ENCODE peak calls at places on chromosomes 7 and 10, in six cellular contexts. One of them, this sample, is unnamed.

GRCh38 chr10:92238062-92238585 is 52.8 kb downstream of the CPEB3 start:
- DNase-seq in K562: no peak
- DNase-seq in GM23338: no peak
- DNase-seq in HepG2: no peak
- DNase-seq in H1: no peak
- DNase-seq in GM12878: no peak
- DNase-seq in this sample: no peak

GRCh38 chr7:156177396-156178055 is 365.3 kb upstream of the SHH start:
- DNase-seq in K562: no peak
- DNase-seq in GM23338: no peak
- DNase-seq in HepG2: no peak
- DNase-seq in H1: no peak
- DNase-seq in GM12878: no peak
- DNase-seq in this sample: no peak

GRCh38 chr7:534959-535358 is 15.3 kb upstream of the PDGFA start:
- DNase-seq in K562: no peak
- DNase-seq in GM23338: no peak
- DNase-seq in HepG2: no peak
- DNase-seq in H1: no peak
- DNase-seq in GM12878: no peak
- DNase-seq in this sample: no peak

GRCh38 chr10:122159159-122159970 is 111.7 kb upstream of the BTBD16 start:
- DNase-seq in K562: no peak
- DNase-seq in GM23338: peak
- DNase-seq in HepG2: no peak
- DNase-seq in H1: no peak
- DNase-seq in GM12878: no peak
- DNase-seq in this sample: no peak

GRCh38 chr7:138097064-138097741 is 20.9 kb downstream of the AKR1D1 start:
- DNase-seq in K562: peak
- DNase-seq in GM23338: peak
- DNase-seq in HepG2: peak
- DNase-seq in H1: no peak
- DNase-seq in GM12878: no peak
- DNase-seq in this sample: peak

GRCh38 chr7:55477781-55478374 is 94.4 kb downstream of the VOPP1 start:
- DNase-seq in K562: no peak
- DNase-seq in GM23338: peak
- DNase-seq in HepG2: no peak
- DNase-seq in H1: no peak
- DNase-seq in GM12878: no peak
- DNase-seq in this sample: no peak

GRCh38 chr10:102159051-102159597 is 6.9 kb downstream of the NOLC1 start:
- DNase-seq in K562: no peak
- DNase-seq in GM23338: no peak
- DNase-seq in HepG2: no peak
- DNase-seq in H1: no peak
- DNase-seq in GM12878: no peak
- DNase-seq in this sample: no peak

GRCh38 chr10:129057856-129058663 is 409.0 kb upstream of the MGMT start:
- DNase-seq in K562: no peak
- DNase-seq in GM23338: no peak
- DNase-seq in HepG2: no peak
- DNase-seq in H1: no peak
- DNase-seq in GM12878: peak
- DNase-seq in this sample: no peak

GRCh38 chr10:13717936-13718772 is 131.4 kb downstream of the PRPF18 start:
- DNase-seq in K562: no peak
- DNase-seq in GM23338: no peak
- DNase-seq in HepG2: peak
- DNase-seq in H1: no peak
- DNase-seq in GM12878: no peak
- DNase-seq in this sample: peak

GRCh38 chr7:216360-217300 is 24.3 kb downstream of the FAM20C start:
- DNase-seq in K562: no peak
- DNase-seq in GM23338: no peak
- DNase-seq in HepG2: no peak
- DNase-seq in H1: no peak
- DNase-seq in GM12878: no peak
- DNase-seq in this sample: no peak

GRCh38 chr10:32952541-32953276 is 5.3 kb downstream of the ITGB1 start:
- DNase-seq in K562: no peak
- DNase-seq in GM23338: no peak
- DNase-seq in HepG2: no peak
- DNase-seq in H1: no peak
- DNase-seq in GM12878: no peak
- DNase-seq in this sample: no peak

GRCh38 chr7:42843209-42843800 is 68.6 kb downstream of the C7orf25 start:
- DNase-seq in K562: peak
- DNase-seq in GM23338: peak
- DNase-seq in HepG2: peak
- DNase-seq in H1: no peak
- DNase-seq in GM12878: no peak
- DNase-seq in this sample: peak

GRCh38 chr10:6305762-6306321 is 103.1 kb downstream of the PFKFB3 start:
- DNase-seq in K562: no peak
- DNase-seq in GM23338: no peak
- DNase-seq in HepG2: no peak
- DNase-seq in H1: no peak
- DNase-seq in GM12878: no peak
- DNase-seq in this sample: no peak

GRCh38 chr7:152761116-152761748 is 1.7 kb downstream of the ACTR3B start:
- DNase-seq in K562: peak
- DNase-seq in GM23338: no peak
- DNase-seq in HepG2: no peak
- DNase-seq in H1: no peak
- DNase-seq in GM12878: no peak
- DNase-seq in this sample: no peak

GRCh38 chr7:130959743-130960207 is 225.8 kb upstream of the KLF14 start:
- DNase-seq in K562: peak
- DNase-seq in GM23338: peak
- DNase-seq in HepG2: peak
- DNase-seq in H1: no peak
- DNase-seq in GM12878: no peak
- DNase-seq in this sample: peak

GRCh38 chr7:141097430-141097829 is 23.6 kb downstream of the TMEM178B start:
- DNase-seq in K562: peak
- DNase-seq in GM23338: peak
- DNase-seq in HepG2: no peak
- DNase-seq in H1: no peak
- DNase-seq in GM12878: no peak
- DNase-seq in this sample: no peak

GRCh38 chr7:66894463-66895080 is 26.5 kb upstream of the TMEM248 start:
- DNase-seq in K562: no peak
- DNase-seq in GM23338: peak
- DNase-seq in HepG2: no peak
- DNase-seq in H1: peak
- DNase-seq in GM12878: no peak
- DNase-seq in this sample: peak

GRCh38 chr7:131194070-131194865 is 133.4 kb upstream of the MKLN1 start:
- DNase-seq in K562: no peak
- DNase-seq in GM23338: no peak
- DNase-seq in HepG2: no peak
- DNase-seq in H1: no peak
- DNase-seq in GM12878: no peak
- DNase-seq in this sample: no peak

GRCh38 chr7:132782777-132783633 is 206.7 kb upstream of the PLXNA4 start:
- DNase-seq in K562: no peak
- DNase-seq in GM23338: no peak
- DNase-seq in HepG2: no peak
- DNase-seq in H1: no peak
- DNase-seq in GM12878: no peak
- DNase-seq in this sample: no peak

GRCh38 chr7:135925205-135925604 is 52.0 kb downstream of the MTPN start:
- DNase-seq in K562: no peak
- DNase-seq in GM23338: no peak
- DNase-seq in HepG2: no peak
- DNase-seq in H1: no peak
- DNase-seq in GM12878: no peak
- DNase-seq in this sample: no peak

GRCh38 chr7:88789480-88790064 is 6.0 kb downstream of the TEX47 start:
- DNase-seq in K562: peak
- DNase-seq in GM23338: peak
- DNase-seq in HepG2: no peak
- DNase-seq in H1: no peak
- DNase-seq in GM12878: no peak
- DNase-seq in this sample: no peak

GRCh38 chr10:59623823-59624535 is 85.7 kb downstream of the SLC16A9 start:
- DNase-seq in K562: no peak
- DNase-seq in GM23338: no peak
- DNase-seq in HepG2: no peak
- DNase-seq in H1: no peak
- DNase-seq in GM12878: no peak
- DNase-seq in this sample: no peak

GRCh38 chr10:131818510-131819234 is 82.1 kb upstream of the PPP2R2D start:
- DNase-seq in K562: no peak
- DNase-seq in GM23338: no peak
- DNase-seq in HepG2: no peak
- DNase-seq in H1: no peak
- DNase-seq in GM12878: no peak
- DNase-seq in this sample: peak

DNA sequence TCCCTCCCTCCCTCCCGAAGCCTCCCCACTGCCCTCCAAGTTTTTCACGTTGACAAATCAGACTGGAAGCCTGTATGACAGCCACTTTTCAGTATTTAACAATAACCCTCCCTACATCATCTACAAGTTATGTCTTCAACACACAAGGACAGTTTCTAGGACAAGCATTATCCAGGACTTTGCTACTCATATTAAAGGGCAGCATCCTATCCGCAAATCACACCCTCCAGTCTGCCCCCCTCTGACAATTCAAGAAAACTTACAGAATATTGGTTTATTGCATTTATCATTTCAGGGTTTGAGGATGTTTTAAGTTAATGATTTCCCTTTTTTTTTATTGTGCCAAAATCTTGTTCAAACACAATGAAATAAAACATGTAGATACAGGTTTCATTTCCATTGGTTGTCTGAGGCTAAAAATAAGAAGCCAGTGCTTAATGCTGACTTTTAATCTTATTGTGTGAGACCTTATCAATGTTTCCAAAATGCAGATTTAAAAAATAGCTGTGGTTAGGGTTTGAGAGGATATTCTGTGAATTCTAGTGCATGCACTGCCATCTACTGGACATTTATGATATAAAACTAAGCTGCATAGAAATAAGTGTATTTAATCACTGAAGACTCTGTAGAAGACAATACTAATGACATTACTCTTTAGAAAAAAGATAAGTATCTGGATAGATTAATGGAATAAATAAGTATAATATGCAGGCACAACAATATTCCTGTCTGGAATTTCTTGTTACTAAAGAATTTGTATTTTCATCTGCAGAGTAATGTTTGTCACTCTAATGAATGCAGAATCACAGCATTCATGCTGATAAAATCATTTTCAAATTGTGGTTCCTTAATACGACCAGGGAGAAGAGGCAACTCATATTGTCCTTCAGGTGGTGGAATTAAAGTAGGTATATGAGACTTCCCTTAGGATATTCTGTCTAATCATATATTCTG is 64.1 kb downstream of the CAV1 start:
- DNase-seq in K562: peak
- DNase-seq in GM23338: peak
- DNase-seq in HepG2: peak
- DNase-seq in H1: no peak
- DNase-seq in GM12878: no peak
- DNase-seq in this sample: no peak
- TF ChIP-seq CREB1 in K562: no peak
- TF ChIP-seq CREB1 in GM23338: no peak
- TF ChIP-seq CREB1 in HepG2: no peak
- TF ChIP-seq CREB1 in H1: no peak
- TF ChIP-seq CREB1 in GM12878: no peak
- TF ChIP-seq CREB1 in this sample: no peak

DNA sequence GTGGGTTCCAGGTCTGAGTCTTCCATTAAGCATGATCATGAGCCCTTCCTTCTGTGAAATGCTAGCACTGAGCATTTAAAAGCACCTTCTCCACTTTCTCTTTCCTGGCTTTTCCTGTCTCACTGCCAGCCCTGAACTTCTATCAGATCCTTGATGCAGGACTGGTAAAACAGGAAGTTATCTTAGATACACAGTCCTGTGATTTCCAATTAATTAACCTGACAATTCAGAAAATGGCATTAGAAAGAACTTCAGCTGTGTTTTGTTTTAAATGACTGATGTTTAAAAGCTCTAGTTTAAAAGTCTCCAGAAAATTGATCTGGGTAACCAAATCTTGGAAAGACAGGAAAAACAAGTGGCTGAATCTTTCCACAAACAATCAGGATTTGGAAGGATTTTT is 79.0 kb upstream of the MACROH2A2 start:
- DNase-seq in K562: no peak
- DNase-seq in GM23338: no peak
- DNase-seq in HepG2: no peak
- DNase-seq in H1: no peak
- DNase-seq in GM12878: no peak
- DNase-seq in this sample: no peak
- TF ChIP-seq CREB1 in K562: no peak
- TF ChIP-seq CREB1 in GM23338: no peak
- TF ChIP-seq CREB1 in HepG2: no peak
- TF ChIP-seq CREB1 in H1: no peak
- TF ChIP-seq CREB1 in GM12878: no peak
- TF ChIP-seq CREB1 in this sample: no peak

DNA sequence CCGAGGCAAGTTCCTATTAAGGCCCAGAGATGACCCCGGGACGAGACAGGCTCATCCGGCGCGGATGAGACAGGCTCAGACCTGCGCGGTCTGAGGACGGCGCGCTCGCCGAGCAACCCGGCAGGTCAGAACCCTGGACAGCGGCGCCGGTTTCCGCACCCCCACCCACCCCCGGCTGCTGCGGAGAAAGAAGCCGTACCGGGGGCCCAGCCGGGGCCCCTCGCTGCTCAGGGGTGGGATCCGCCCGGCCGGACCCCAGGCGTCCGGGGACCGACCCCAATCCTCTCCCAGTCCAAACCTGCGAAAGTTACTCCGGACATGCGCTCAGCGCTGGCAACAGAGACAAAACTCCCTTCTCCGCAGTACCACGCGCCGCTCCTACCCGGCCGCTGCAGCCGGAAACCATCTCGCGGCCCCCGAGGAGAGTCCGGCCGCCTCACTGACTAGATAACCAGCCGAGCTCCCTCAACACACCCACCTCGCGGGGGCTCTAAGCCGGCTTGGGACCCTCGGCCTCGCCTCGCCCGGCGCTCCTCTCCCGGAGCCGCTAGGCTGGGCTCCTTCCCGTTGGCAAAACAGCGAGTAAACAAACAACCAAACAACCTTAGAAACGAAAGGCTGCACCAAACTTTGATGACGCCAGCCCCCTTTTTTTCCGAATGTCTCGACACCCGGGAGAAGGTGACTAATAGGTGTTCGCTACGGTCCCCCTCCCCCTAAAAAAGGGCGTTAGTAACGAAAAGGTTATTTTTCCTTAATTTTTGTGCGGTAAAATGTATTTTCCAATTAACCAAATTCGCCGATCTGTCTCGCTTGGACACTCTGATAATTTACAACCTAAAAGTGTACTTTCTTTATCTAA is 2.3 kb upstream of the DRGX start:
- DNase-seq in K562: peak
- DNase-seq in GM23338: peak
- DNase-seq in HepG2: no peak
- DNase-seq in H1: no peak
- DNase-seq in GM12878: no peak
- DNase-seq in this sample: peak
- TF ChIP-seq CREB1 in K562: no peak
- TF ChIP-seq CREB1 in GM23338: no peak
- TF ChIP-seq CREB1 in HepG2: no peak
- TF ChIP-seq CREB1 in H1: no peak
- TF ChIP-seq CREB1 in GM12878: no peak
- TF ChIP-seq CREB1 in this sample: no peak

GRCh38 chr7:44290250-44290616 is 35.2 kb downstream of the CAMK2B start:
- DNase-seq in K562: no peak
- DNase-seq in GM23338: no peak
- DNase-seq in HepG2: no peak
- DNase-seq in H1: no peak
- DNase-seq in GM12878: no peak
- DNase-seq in this sample: peak
- TF ChIP-seq CREB1 in K562: no peak
- TF ChIP-seq CREB1 in GM23338: no peak
- TF ChIP-seq CREB1 in HepG2: no peak
- TF ChIP-seq CREB1 in H1: no peak
- TF ChIP-seq CREB1 in GM12878: no peak
- TF ChIP-seq CREB1 in this sample: no peak

This sample was measured in WTC11.